ENCODE peak calls at places on chromosomes 12 and 14, in ten cellular contexts. S is T-helper 2 cell, G is AML-193, E is vagina, D is psoas muscle, R is pancreas, L is left ventricle myocardium inferior, O is renal cortical epithelial cell, F is GM19239, T is progenitor cell of endocrine pancreas. J is an unnamed sample.

GRCh38 chr14:59004012-59004411 is 184.5 kb upstream of the DAAM1 start:
- DNase-seq in L (no peak), O (no peak), S (no peak), F (no peak), G (no peak), D (no peak), E (no peak), R (no peak), T (no peak), J (no peak)

GRCh38 chr12:28869197-28869596 is 279.9 kb upstream of the FAR2 start:
- DNase-seq in L (no peak), T (no peak), R (no peak), F (no peak), E (no peak), D (no peak), S (no peak), G (no peak), O (peak), J (peak)

GRCh38 chr12:29769162-29769820 is 14.5 kb downstream of the TMTC1 start:
- DNase-seq in F (no peak), G (no peak), L (no peak), T (no peak), O (peak), E (no peak), D (no peak), R (no peak), S (no peak), J (peak)

GRCh38 chr14:76330411-76331327 is 45.3 kb upstream of the ESRRB start:
- DNase-seq in O (no peak), E (no peak), G (no peak), S (no peak), D (no peak), T (no peak), L (no peak), R (no peak), F (no peak), J (no peak)

GRCh38 chr14:61552196-61552595 is 143.1 kb upstream of the HIF1A start:
- DNase-seq in G (no peak), F (no peak), L (no peak), E (no peak), S (no peak), R (no peak), O (no peak), T (no peak), D (no peak), J (no peak)

GRCh38 chr12:38258411-38258810 is 58.2 kb upstream of the ALG10B start:
- DNase-seq in O (no peak), D (no peak), E (no peak), F (no peak), L (no peak), S (no peak), G (no peak), R (no peak), T (no peak), J (no peak)

GRCh38 chr12:70535896-70536374 is 101.3 kb downstream of the PTPRB start:
- DNase-seq in L (no peak), F (no peak), O (no peak), D (no peak), T (no peak), E (no peak), S (no peak), G (no peak), R (no peak), J (no peak)

GRCh38 chr12:49645151-49646039 is 22.0 kb downstream of the PRPF40B start:
- DNase-seq in T (no peak), O (no peak), F (no peak), L (no peak), S (no peak), E (no peak), R (no peak), D (no peak), G (no peak), J (no peak)

GRCh38 chr12:52442600-52443061 is 8.5 kb upstream of the KRT75 start:
- DNase-seq in E (no peak), D (no peak), L (no peak), O (peak), T (no peak), R (no peak), S (no peak), F (no peak), G (no peak), J (peak)

GRCh38 chr12:68290126-68290525 is 36.7 kb upstream of the IL22 start:
- DNase-seq in G (no peak), F (no peak), L (no peak), R (no peak), T (no peak), S (no peak), O (peak), D (no peak), E (no peak), J (peak)

GRCh38 chr14:21626491-21627230 is 8.1 kb downstream of the OR10G2 start:
- DNase-seq in F (no peak), L (no peak), G (no peak), O (peak), T (no peak), S (no peak), D (no peak), R (no peak), E (no peak), J (no peak)

GRCh38 chr12:12718382-12718761 is 1.2 kb downstream of the CDKN1B start:
- DNase-seq in L (no peak), T (no peak), E (no peak), R (no peak), G (no peak), F (no peak), S (no peak), O (no peak), D (no peak), J (no peak)

GRCh38 chr12:30025317-30025716 is 241.6 kb upstream of the TMTC1 start:
- DNase-seq in R (no peak), O (no peak), T (no peak), S (no peak), G (no peak), D (no peak), F (no peak), L (no peak), E (no peak), J (no peak)